ENCODE peak calls at places on chromosome 9, in five cellular contexts. C is right atrium auricular region, H is K562, B is pancreas, K is upper lobe of right lung. M is an unnamed sample.
A peak's percentile ranks its signal among the peaks of the same experiment; 100 is the strongest.

GRCh38 chr9:15178621-15179020 is 128.4 kb downstream of the TTC39B start:
- DNase-seq in H (no peak), K (no peak), B (no peak), C (no peak), M (no peak)

GRCh38 chr9:99555792-99556191 is 265.9 kb upstream of the NR4A3 start:
- DNase-seq in K (no peak), C (no peak), B (no peak), H (no peak), M (no peak)

GRCh38 chr9:109108318-109108717 is 11.4 kb downstream of the TMEM245 start:
- DNase-seq in K (no peak), C (no peak), B (no peak), H (no peak), M (no peak)

GRCh38 chr9:127390563-127390962 is 6.4 kb upstream of the SLC2A8 start:
- DNase-seq in C (no peak), B (no peak), H (peak; percentile 37), K (peak; percentile 39), M (no peak)

GRCh38 chr9:91119679-91120078 is 242.0 kb downstream of the AUH start:
- DNase-seq in K (no peak), C (no peak), B (no peak), H (no peak), M (no peak)

GRCh38 chr9:129436751-129437625 is 183.9 kb downstream of the C9orf50 start:
- DNase-seq in K (peak; percentile 80), B (peak; percentile 71), H (peak; percentile 70), C (peak; percentile 74), M (peak; percentile 81)

GRCh38 chr9:89374176-89374575 is 55.9 kb downstream of the SECISBP2 start:
- DNase-seq in H (no peak), K (no peak), B (no peak), C (no peak), M (no peak)

GRCh38 chr9:136225748-136226679 is 19.6 kb downstream of the QSOX2 start:
- DNase-seq in K (peak; percentile 76), B (peak; percentile 59), H (peak; percentile 71), C (no peak), M (no peak)

GRCh38 chr9:6915635-6916034 is 157.9 kb downstream of the KDM4C start:
- DNase-seq in B (no peak), K (no peak), H (no peak), C (no peak), M (no peak)

GRCh38 chr9:76877961-76878360 is 28.0 kb downstream of the PRUNE2 start:
- DNase-seq in K (no peak), H (no peak), B (no peak), C (no peak), M (no peak)

GRCh38 chr9:115012476-115012875 is 82.1 kb upstream of the TNFSF8 start:
- DNase-seq in C (no peak), B (no peak), H (no peak), K (no peak), M (no peak)

GRCh38 chr9:122827759-122828090 is 663 bp downstream of the PDCL start:
- DNase-seq in H (no peak), B (no peak), C (no peak), K (no peak), M (no peak)

GRCh38 chr9:20357207-20357503 is 265.1 kb downstream of the MLLT3 start:
- DNase-seq in H (no peak), B (no peak), C (no peak), K (no peak), M (no peak)

GRCh38 chr9:130199605-130200004 is 27.4 kb downstream of the NCS1 start:
- DNase-seq in C (no peak), K (no peak), H (no peak), B (no peak), M (no peak)

GRCh38 chr9:100938507-100938906 is 90.0 kb upstream of the PLPPR1 start:
- DNase-seq in H (no peak), K (no peak), C (no peak), B (no peak), M (no peak)

GRCh38 chr9:122106576-122106975 is 13.5 kb upstream of the TTLL11 start:
- DNase-seq in C (no peak), K (no peak), H (no peak), B (no peak), M (no peak)

GRCh38 chr9:74125916-74126315 is 371.2 kb upstream of the RORB start:
- DNase-seq in H (no peak), B (no peak), C (no peak), K (no peak), M (no peak)

GRCh38 chr9:127779136-127779981 is 893 bp upstream of the SH2D3C start:
- DNase-seq in K (no peak), C (no peak), H (no peak), B (no peak), M (no peak)

GRCh38 chr9:79104951-79105350 is 466.8 kb upstream of the TLE4 start:
- DNase-seq in H (no peak), B (no peak), K (no peak), C (no peak), M (no peak)

GRCh38 chr9:18676501-18676900 is 202.5 kb downstream of the ADAMTSL1 start:
- DNase-seq in H (no peak), B (no peak), K (no peak), C (no peak), M (no peak)

GRCh38 chr9:116520218-116520617 is 166.9 kb upstream of the TRIM32 start:
- DNase-seq in C (no peak), H (no peak), B (no peak), K (no peak), M (no peak)

GRCh38 chr9:119391878-119392277 is 22.6 kb upstream of the BRINP1 start:
- DNase-seq in K (no peak), H (no peak), C (no peak), B (no peak), M (no peak)

GRCh38 chr9:130110166-130110565 is 56.5 kb downstream of the GPR107 start:
- DNase-seq in K (no peak), H (no peak), C (no peak), B (no peak), M (no peak)

GRCh38 chr9:119268985-119269384 is 100.2 kb downstream of the BRINP1 start:
- DNase-seq in H (no peak), C (no peak), B (no peak), K (no peak), M (no peak)

GRCh38 chr9:120875954-120876841 is 790 bp downstream of the PHF19 start:
- DNase-seq in H (peak; percentile 100), K (peak; percentile 90), B (peak; percentile 73), C (peak; percentile 92), M (peak; percentile 96)

GRCh38 chr9:4489562-4489918 is 728 bp upstream of the SLC1A1 start:
- DNase-seq in C (no peak), H (no peak), B (peak; percentile 34), K (no peak), M (peak; percentile 65)

GRCh38 chr9:536597-537511 is 304.6 kb upstream of the DMRT1 start:
- DNase-seq in H (no peak), K (no peak), C (no peak), B (no peak), M (no peak)

GRCh38 chr9:102518324-102518723 is 476.8 kb upstream of the CYLC2 start:
- DNase-seq in B (peak; percentile 35), H (no peak), K (no peak), C (no peak), M (no peak)

GRCh38 chr9:123807241-123807640 is 122.7 kb downstream of the DENND1A start:
- DNase-seq in B (no peak), H (no peak), K (no peak), C (no peak), M (no peak)

GRCh38 chr9:124559871-124560270 is 52.7 kb upstream of the NR5A1 start:
- DNase-seq in H (no peak), B (no peak), C (no peak), K (no peak), M (no peak)

GRCh38 chr9:92807757-92808725 is 43.4 kb upstream of the BICD2 start:
- DNase-seq in B (no peak), H (no peak), C (no peak), K (no peak), M (no peak)

GRCh38 chr9:99253134-99253533 is 31.1 kb downstream of the SEC61B start:
- DNase-seq in H (no peak), K (no peak), B (no peak), C (no peak), M (no peak)

GRCh38 chr9:120698766-120699165 is 15.5 kb downstream of the MEGF9 start:
- DNase-seq in H (no peak), C (no peak), B (no peak), K (no peak), M (no peak)

GRCh38 chr9:22210262-22210661 is 201.2 kb upstream of the CDKN2B start:
- DNase-seq in K (no peak), B (no peak), C (no peak), H (no peak), M (no peak)

GRCh38 chr9:2838356-2838983 is 5.4 kb downstream of the PUM3 start:
- DNase-seq in C (no peak), K (no peak), B (no peak), H (no peak), M (no peak)

GRCh38 chr9:126973651-126974529 is 59.3 kb downstream of the RALGPS1 start:
- DNase-seq in C (no peak), K (no peak), H (no peak), B (no peak), M (no peak)

GRCh38 chr9:137968235-137968634 is 90.7 kb downstream of the CACNA1B start:
- DNase-seq in H (peak; percentile 28), B (no peak), K (peak; percentile 58), C (no peak), M (no peak)
- TF ChIP-seq CTCF in H (peak; percentile 35), B (no peak), K (no peak), C (no peak), M (no peak)

GRCh38 chr9:133113928-133114351 is 7.1 kb downstream of the RALGDS start:
- DNase-seq in C (no peak), B (peak; percentile 38), H (no peak), K (peak; percentile 76), M (no peak)
- H3K27ac ChIP-seq in C (peak overlapping the region; percentile 89), B (peak overlapping the region; percentile 58), H (no peak overlapping the region), K (peak overlapping the region; percentile 80), M (peak overlapping the region; percentile 68)

GRCh38 chr9:132946624-132947295 is 2.3 kb upstream of the TSC1 start:
- DNase-seq in K (no peak), B (no peak), C (no peak), H (no peak), M (no peak)
- H3K4me3 ChIP-seq in K (no peak overlapping the region), B (no peak overlapping the region), C (no peak overlapping the region), H (no peak overlapping the region), M (no peak overlapping the region)

DNA sequence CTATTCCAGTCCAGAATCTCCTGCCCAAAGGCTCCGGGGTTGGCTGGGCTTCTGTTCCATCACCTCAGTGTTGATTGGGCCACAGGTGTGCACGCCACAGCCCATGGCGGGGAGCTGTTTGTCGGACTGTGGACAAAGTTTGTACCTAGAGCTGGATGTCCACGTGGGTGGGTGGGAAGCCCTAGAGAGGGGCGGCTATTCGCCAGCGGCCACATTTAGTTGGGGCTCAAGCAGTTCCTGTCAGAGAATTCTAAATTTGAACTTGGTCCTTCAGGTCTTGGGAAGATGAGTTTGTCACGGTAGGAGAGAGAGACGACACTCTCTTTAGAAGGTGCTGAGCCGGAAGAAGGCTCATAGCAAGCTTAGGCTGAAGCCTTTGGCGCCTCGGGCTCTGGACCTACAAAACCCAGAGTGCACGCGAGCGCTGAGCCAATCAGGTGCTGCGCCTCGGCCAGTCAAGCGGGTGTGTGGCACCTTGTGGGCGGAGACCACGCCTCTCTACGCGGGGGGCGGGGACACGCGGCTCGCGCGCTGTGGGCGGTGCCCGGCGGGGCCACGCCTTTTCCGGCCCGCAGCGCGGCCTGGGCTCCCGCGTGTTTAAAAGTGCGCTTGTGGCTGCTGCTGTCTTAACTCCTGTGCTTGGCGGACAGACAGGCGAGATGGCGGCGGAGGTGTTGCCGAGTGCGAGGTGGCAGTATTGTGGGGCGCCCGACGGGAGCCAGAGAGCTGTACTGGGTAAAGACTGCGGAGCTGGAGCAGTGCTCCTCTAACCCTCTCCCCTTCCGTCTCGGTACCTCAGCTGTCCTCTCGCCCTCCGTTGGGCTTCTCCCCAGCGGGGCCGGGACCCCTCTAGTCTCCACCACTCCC is at the start of gene POLR1E:
- DNase-seq in H (peak; percentile 100), K (peak; percentile 98), B (peak; percentile 96), C (peak; percentile 95), M (peak; percentile 97)
- TF ChIP-seq CTCF in H (no peak), K (no peak), B (no peak), C (no peak), M (no peak)

M was measured in ascending aorta.